ENCODE peak calls at places on chromosomes 13 and 19, in nine cellular contexts. W is CD8-positive, alpha-beta memory T cell; E is colonic mucosa; R is fibroblast of lung; K is RWPE2; B is left ventricle myocardium inferior; O is endodermal cell; Z is HAP-1; L is iPS DF 6.9. Q is an unnamed sample.

GRCh38 chr19:35848486-35848885 is 3.8 kb downstream of the NPHS1 start:
- DNase-seq in O (no peak), Z (no peak), W (no peak), L (no peak), B (no peak), E (no peak), R (no peak), K (no peak), Q (no peak)

GRCh38 chr13:105403065-105403464 is 1132.4 kb downstream of the EFNB2 start:
- DNase-seq in L (no peak), Z (no peak), E (no peak), R (peak; percentile 42), W (no peak), B (no peak), O (no peak), K (no peak), Q (no peak)

GRCh38 chr13:59061621-59062020 is 1102.1 kb downstream of the DIAPH3 start:
- DNase-seq in K (no peak), B (no peak), O (no peak), Z (no peak), E (no peak), R (no peak), L (no peak), W (no peak), Q (no peak)

GRCh38 chr13:20144141-20144850 is 16.6 kb downstream of the GJA3 start:
- DNase-seq in L (no peak), R (no peak), K (no peak), E (no peak), Z (no peak), O (peak; percentile 38), B (no peak), W (no peak), Q (no peak)

GRCh38 chr19:34336781-34337271 is 28.2 kb upstream of the GPI start:
- DNase-seq in B (no peak), R (no peak), O (no peak), W (peak; percentile 60), E (no peak), L (no peak), K (no peak), Z (no peak), Q (peak; percentile 54)

GRCh38 chr13:109764474-109765292 is 21.7 kb downstream of the IRS2 start:
- DNase-seq in B (no peak), O (no peak), R (peak; percentile 47), K (no peak), W (no peak), L (no peak), Z (no peak), E (no peak), Q (no peak)

GRCh38 chr19:28008695-28009094 is 1204.3 kb downstream of the UQCRFS1 start:
- DNase-seq in Z (no peak), O (peak; percentile 63), B (no peak), E (no peak), W (no peak), R (no peak), K (no peak), L (no peak), Q (no peak)

GRCh38 chr19:48896191-48896720 is 2.3 kb downstream of the TULP2 start:
- DNase-seq in L (no peak), R (peak; percentile 39), O (peak; percentile 98), W (peak; percentile 48), K (no peak), Z (no peak), B (peak; percentile 65), E (peak; percentile 51), Q (no peak)

GRCh38 chr13:109297628-109298027 is 488.8 kb downstream of the IRS2 start:
- DNase-seq in E (no peak), K (no peak), R (peak; percentile 89), O (no peak), Z (no peak), B (no peak), L (no peak), W (no peak), Q (no peak)

GRCh38 chr13:44171861-44172260 is 201.8 kb upstream of the SERP2 start:
- DNase-seq in K (no peak), Z (no peak), O (no peak), R (no peak), E (no peak), W (no peak), L (no peak), B (no peak), Q (no peak)

DNA sequence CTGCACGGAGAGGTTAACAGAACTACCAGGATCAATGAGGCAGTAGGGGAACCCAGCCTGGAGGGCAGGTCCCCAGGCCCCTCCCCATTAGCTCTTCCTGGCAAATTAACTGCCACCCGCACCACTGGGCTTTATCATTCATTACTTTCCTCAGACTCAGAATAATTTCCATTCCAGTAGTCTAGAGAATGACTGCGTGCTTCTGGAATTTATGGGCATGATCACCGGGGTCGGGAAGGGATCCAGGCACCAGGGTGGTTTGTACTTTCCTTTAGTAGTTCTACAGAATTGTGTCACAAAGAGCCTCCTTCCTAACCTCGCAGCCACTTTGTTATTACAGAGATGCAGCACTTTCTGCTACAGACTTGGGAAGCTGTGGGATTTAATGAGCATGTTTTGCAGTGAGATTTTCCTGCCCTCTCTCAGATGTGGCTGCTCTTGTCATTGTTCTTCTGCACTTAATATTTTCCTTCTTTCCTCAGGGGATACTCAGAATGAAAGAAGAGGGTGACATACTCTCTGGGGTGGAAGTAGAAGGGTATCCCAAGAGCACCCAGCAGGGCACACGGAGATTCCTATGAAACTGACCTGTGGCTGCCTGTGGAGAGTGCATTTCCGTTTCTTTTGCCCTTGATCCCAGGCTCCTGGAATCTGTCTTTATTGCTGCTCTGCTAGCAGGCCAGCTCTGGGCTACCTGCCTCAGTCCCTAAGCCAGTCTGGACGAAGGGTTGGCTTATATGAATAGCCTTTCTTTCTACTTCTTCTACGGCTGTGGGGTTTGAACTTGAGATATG is 285.0 kb upstream of the SLC10A2 start:
- DNase-seq in B (peak; percentile 26), W (no peak), L (no peak), K (no peak), O (peak; percentile 65), Z (no peak), R (peak; percentile 75), E (no peak), Q (no peak)
- H3K4me3 ChIP-seq in B (peak overlapping the region; percentile 27), W (no peak overlapping the region), L (no peak overlapping the region), K (no peak overlapping the region), O (no peak overlapping the region), Z (no peak overlapping the region), R (no peak overlapping the region), E (no peak overlapping the region), Q (no peak overlapping the region)

GRCh38 chr19:1325568-1326294 is 40.1 kb downstream of the EFNA2 start:
- DNase-seq in L (no peak), K (no peak), B (no peak), R (no peak), Z (no peak), W (no peak), E (no peak), O (no peak), Q (no peak)
- H3K4me1 ChIP-seq in L (no peaks in the 10 kb centered on the region), K (no peaks in the 10 kb centered on the region), B (peaks cover 12% of the 10 kb centered on the region), R (peaks cover 5% of the 10 kb centered on the region), Z (peaks cover 10% of the 10 kb centered on the region), W (no peaks in the 10 kb centered on the region), E (peaks cover 5% of the 10 kb centered on the region), O (peaks cover 9% of the 10 kb centered on the region), Q (peaks cover 6% of the 10 kb centered on the region)

DNA sequence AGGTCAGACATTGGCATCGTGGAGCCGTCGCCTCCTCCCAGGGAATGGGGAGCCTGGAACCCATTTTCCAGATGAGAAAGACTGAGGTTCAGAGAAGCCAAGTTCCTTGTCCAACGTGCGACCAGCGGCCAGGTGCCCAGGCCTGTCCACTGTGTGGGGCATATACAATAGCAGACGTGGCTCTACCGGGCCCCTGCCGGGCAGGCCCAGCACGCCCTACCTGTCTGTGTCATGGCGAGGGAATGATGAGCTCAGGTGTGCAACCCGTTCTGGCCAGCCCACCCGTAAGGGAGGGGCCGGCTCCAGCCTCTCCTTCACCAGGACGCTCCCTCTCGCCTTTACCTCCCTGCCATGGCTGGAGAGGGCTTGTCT is 837 bp downstream of the GNA15 start:
- DNase-seq in L (no peak), W (no peak), O (peak; percentile 36), R (no peak), E (no peak), B (no peak), K (peak; percentile 84), Z (no peak), Q (no peak)
- H3K4me3 ChIP-seq in L (no peak overlapping the region), W (no peak overlapping the region), O (no peak overlapping the region), R (no peak overlapping the region), E (peak overlapping the region; percentile 50), B (peak overlapping the region; percentile 47), K (peak overlapping the region; percentile 87), Z (no peak overlapping the region), Q (no peak overlapping the region)

DNA sequence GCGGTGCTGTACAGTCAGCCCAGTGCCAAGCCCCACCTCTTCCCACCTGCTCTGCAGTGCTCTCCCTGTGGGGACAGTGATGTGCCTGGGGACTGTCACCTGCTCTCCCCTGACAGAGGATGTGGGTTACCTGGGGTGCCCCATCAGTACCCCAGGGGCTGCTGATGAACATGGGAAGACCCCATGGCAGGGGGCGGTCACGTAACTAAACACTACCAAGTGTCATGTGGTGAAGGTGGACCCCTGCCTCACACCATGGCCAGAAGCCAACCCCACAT is 12.7 kb downstream of the KDM4B start:
- DNase-seq in K (no peak), Z (no peak), W (no peak), E (no peak), B (no peak), R (no peak), O (no peak), L (no peak), Q (no peak)
- H3K4me1 ChIP-seq in K (peaks cover 16% of the 10 kb centered on the region), Z (no peaks in the 10 kb centered on the region), W (no peaks in the 10 kb centered on the region), E (no peaks in the 10 kb centered on the region), B (peaks cover 82% of the 10 kb centered on the region), R (peaks cover 18% of the 10 kb centered on the region), O (peaks cover 4% of the 10 kb centered on the region), L (peaks cover 1% of the 10 kb centered on the region), Q (no peaks in the 10 kb centered on the region)

DNA sequence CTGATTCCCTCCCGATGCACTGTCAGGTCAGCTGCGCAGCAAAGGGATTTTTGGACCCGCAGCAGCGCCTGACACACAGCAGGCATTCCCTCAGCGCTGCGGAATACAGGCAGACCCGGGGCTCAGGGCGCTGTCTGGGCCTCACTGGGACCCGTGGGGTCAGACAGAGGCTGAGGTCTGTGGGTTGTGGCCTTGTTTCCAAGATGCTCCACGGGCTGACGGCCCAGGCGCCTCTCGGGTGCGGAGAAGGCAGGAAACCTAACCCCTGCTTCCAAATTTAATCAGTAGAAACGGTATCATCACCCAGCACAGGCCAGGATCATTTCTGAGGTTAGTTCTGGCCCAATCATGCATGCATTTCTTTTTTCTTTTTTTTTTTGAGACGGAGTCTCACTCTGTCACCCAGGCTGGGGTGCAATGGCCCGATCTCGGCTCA is 686 bp upstream of the RNF126 start:
- DNase-seq in E (no peak), K (no peak), W (no peak), R (no peak), L (no peak), Z (no peak), B (no peak), O (no peak), Q (no peak)
- H3K4me3 ChIP-seq in E (peak overlapping the region; percentile 100), K (peak overlapping the region; percentile 99), W (peak overlapping the region; percentile 61), R (peak overlapping the region; percentile 63), L (no peak overlapping the region), Z (peak overlapping the region; percentile 28), B (peak overlapping the region; percentile 100), O (peak overlapping the region; percentile 79), Q (peak overlapping the region; percentile 53)

GRCh38 chr13:36787181-36787580 is 31.8 kb upstream of the RFXAP start:
- DNase-seq in B (no peak), R (no peak), E (no peak), Z (no peak), O (no peak), W (no peak), L (no peak), K (no peak), Q (no peak)
- H3K4me1 ChIP-seq in B (no peaks in the 10 kb centered on the region), R (no peaks in the 10 kb centered on the region), E (no peaks in the 10 kb centered on the region), Z (no peaks in the 10 kb centered on the region), O (peaks cover 9% of the 10 kb centered on the region), W (no peaks in the 10 kb centered on the region), L (peaks cover 1% of the 10 kb centered on the region), K (peaks cover 16% of the 10 kb centered on the region), Q (no peaks in the 10 kb centered on the region)

Q was measured in CD4-positive, alpha-beta memory T cell.